ENCODE peak calls at places on chromosome 20, in four cellular contexts. M is IMR-90, Z is mesendoderm, O is H1. G is an unnamed sample.

GRCh38 chr20:50762045-50762422 is 30.7 kb downstream of the PARD6B start:
- DNase-seq in M (peak), Z (no peak), O (no peak), G (no peak)

GRCh38 chr20:23536601-23537000 is 31.7 kb downstream of the CST9L start:
- DNase-seq in M (no peak), Z (no peak), O (no peak), G (no peak)

GRCh38 chr20:46117704-46118467 is at the start of gene CD40:
- DNase-seq in M (peak), Z (peak), O (peak), G (peak)

GRCh38 chr20:35232575-35232974 is 6.1 kb downstream of the MMP24 start:
- DNase-seq in M (peak), Z (no peak), O (no peak), G (no peak)

GRCh38 chr20:44153636-44154043 is 33.3 kb downstream of the JPH2 start:
- DNase-seq in M (peak), Z (peak), O (no peak), G (no peak)

GRCh38 chr20:47576516-47577033 is 74.9 kb downstream of the NCOA3 start:
- DNase-seq in M (peak), Z (peak), O (no peak), G (no peak)

GRCh38 chr20:17502105-17502504 is 29.1 kb downstream of the BFSP1 start:
- DNase-seq in M (no peak), Z (peak), O (no peak), G (no peak)

GRCh38 chr20:62953839-62954703 is 1.6 kb downstream of the SLC17A9 start:
- DNase-seq in M (peak), Z (peak), O (no peak), G (peak)

GRCh38 chr20:51985013-51985415 is 182.7 kb upstream of the SALL4 start:
- DNase-seq in M (peak), Z (peak), O (no peak), G (no peak)

GRCh38 chr20:651713-652610 is 1.0 kb downstream of the SRXN1 start:
- DNase-seq in M (no peak), Z (no peak), O (no peak), G (no peak)

GRCh38 chr20:34082232-34082887 is 29.7 kb downstream of the EIF2S2 start:
- DNase-seq in M (no peak), Z (no peak), O (no peak), G (no peak)

GRCh38 chr20:34216382-34216742 is 24.9 kb upstream of the ASIP start:
- DNase-seq in M (no peak), Z (no peak), O (no peak), G (no peak)

GRCh38 chr20:4038047-4038459 is 22.7 kb upstream of the RNF24 start:
- DNase-seq in M (peak), Z (peak), O (no peak), G (peak)

GRCh38 chr20:21101453-21102251 is 4.5 kb downstream of the LINC00237 start:
- DNase-seq in M (no peak), Z (peak), O (no peak), G (peak)

GRCh38 chr20:10848810-10849370 is 175.1 kb upstream of the JAG1 start:
- DNase-seq in M (peak), Z (peak), O (peak), G (peak)

GRCh38 chr20:57471496-57472210 is 53.3 kb downstream of the CTCFL start:
- DNase-seq in M (no peak), Z (no peak), O (no peak), G (no peak)
- H2AK5ac ChIP-seq in M (no peak), Z (no peak), O (no peak), G (no peak)

DNA sequence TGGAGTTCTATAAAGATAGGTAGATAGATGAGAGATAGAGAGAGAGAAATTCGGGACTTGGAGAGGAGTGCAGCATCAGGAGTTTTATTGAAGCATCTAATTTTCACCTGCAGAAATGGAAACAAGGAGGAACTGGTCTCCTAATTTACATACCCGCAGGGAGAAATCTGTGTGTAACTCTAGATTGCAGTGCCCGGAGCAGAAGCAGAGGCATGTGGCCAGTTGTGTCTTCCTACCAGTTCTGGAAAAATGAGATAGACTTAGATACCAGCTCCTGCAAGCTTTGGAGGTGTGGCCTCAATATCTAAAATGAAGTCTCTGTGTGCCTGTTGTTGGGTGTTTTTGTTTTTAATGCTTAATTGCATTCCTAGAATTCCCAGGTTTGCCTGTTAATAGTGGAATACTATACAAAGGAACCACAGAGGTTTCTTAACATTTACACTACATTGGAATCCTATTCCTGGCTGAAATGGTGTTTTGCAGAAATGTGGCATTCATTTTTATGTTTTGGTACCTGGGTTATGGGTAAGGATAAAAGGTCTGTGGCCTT is 57.4 kb downstream of the DTD1 start:
- DNase-seq in M (no peak), Z (peak), O (no peak), G (no peak)
- H3K56ac ChIP-seq in M (no peak), Z (no peak), O (no peak), G (no peak)

DNA sequence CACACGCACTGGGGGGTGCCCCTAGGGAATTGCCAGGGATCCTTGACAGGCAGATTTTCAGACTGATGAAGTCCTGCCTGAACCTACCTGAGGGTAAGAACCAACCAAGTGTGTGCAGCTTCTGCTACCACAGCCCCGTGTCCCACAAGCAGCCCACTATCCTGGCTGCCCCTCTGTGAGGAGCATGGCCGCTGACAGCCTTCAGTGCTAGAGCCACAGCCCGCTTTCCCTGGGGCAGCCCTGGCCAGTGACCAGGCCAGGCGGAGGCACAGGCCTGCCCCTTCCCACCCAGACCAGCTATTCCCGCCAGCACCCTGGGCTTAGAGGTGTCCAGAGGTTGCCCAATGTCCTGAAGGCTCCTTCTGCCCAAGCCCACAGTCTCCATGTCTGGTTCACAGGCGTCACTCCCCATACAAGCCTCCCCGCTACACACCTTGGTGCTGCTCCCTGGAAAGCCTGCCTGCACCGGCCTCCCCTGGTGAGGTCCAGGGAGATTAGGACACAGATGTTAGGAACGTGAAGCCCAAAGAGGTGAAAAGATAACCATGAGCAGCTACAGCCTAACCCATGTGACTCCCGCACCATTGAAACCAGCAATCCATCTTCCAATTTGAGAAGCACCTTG is 207.0 kb downstream of the SYNDIG1 start:
- DNase-seq in M (no peak), Z (no peak), O (no peak), G (no peak)
- H2AK5ac ChIP-seq in M (no peak), Z (no peak), O (no peak), G (no peak)

GRCh38 chr20:39879296-39879695 is 809.7 kb downstream of the MAFB start:
- DNase-seq in M (no peak), Z (no peak), O (no peak), G (no peak)
- H3K56ac ChIP-seq in M (no peak), Z (no peak), O (no peak), G (no peak)

DNA sequence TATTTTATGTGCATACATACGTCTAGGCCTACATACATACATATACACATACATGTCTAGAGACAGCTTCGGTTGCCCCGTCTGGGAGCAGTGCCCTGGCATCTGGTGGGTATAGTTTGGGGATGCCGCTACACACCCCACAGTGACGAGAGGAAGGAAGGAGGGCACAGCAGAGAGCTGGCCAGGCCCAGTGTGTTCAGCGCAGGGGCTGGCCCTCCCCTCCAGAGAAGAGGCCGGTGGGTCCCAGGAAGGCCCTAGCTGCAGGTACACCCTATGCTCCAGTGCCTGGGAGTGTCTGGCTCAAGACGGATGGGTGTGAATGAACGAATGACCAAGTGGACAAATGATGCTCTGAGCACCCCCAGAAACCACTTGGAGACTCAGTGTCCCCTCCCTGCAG is 284.6 kb downstream of the CDH4 start:
- DNase-seq in M (no peak), Z (no peak), O (no peak), G (no peak)
- H2AK5ac ChIP-seq in M (no peak), Z (no peak), O (no peak), G (no peak)

G was measured in H9.